ENCODE peak calls at places on chromosomes 5 and 9, in five cellular contexts. L, F, Y, S and A are unnamed samples.

GRCh38 chr5:111930905-111931461 is 174.0 kb upstream of the NREP start:
- DNase-seq in L (no peak), F (no peak), Y (no peak), S (peak), A (no peak)

GRCh38 chr9:83060557-83060956 is 2.4 kb downstream of the RASEF start:
- DNase-seq in L (no peak), F (no peak), Y (no peak), S (no peak), A (no peak)

GRCh38 chr5:35274839-35275509 is 44.7 kb upstream of the PRLR start:
- DNase-seq in L (no peak), F (no peak), Y (no peak), S (no peak), A (no peak)

GRCh38 chr9:133518193-133518592 is 6.6 kb downstream of the MYMK start:
- DNase-seq in L (no peak), F (no peak), Y (no peak), S (no peak), A (no peak)

GRCh38 chr9:134807726-134808125 is 72.9 kb upstream of the FCN2 start:
- DNase-seq in L (no peak), F (no peak), Y (no peak), S (peak), A (no peak)

GRCh38 chr9:72539824-72540347 is 18.5 kb downstream of the TMC1 start:
- DNase-seq in L (no peak), F (peak), Y (no peak), S (no peak), A (no peak)

GRCh38 chr5:157900644-157901043 is 41.7 kb upstream of the CLINT1 start:
- DNase-seq in L (no peak), F (no peak), Y (no peak), S (no peak), A (no peak)

GRCh38 chr9:91659529-91660294 is 236.1 kb upstream of the NFIL3 start:
- DNase-seq in L (no peak), F (peak), Y (no peak), S (no peak), A (peak)

GRCh38 chr9:114373960-114374730 is 13.6 kb downstream of the AKNA start:
- DNase-seq in L (no peak), F (no peak), Y (no peak), S (no peak), A (no peak)

GRCh38 chr5:123916331-123917121 is 404.5 kb downstream of the CSNK1G3 start:
- DNase-seq in L (no peak), F (no peak), Y (no peak), S (peak), A (no peak)

GRCh38 chr9:32427111-32427873 is 42.8 kb downstream of the ACO1 start:
- DNase-seq in L (no peak), F (no peak), Y (no peak), S (no peak), A (no peak)

GRCh38 chr9:73118898-73119554 is 32.6 kb upstream of the ANXA1 start:
- DNase-seq in L (no peak), F (no peak), Y (no peak), S (no peak), A (no peak)

GRCh38 chr9:124897570-124898460 is 35.9 kb downstream of the ARPC5L start:
- DNase-seq in L (no peak), F (no peak), Y (no peak), S (no peak), A (no peak)

GRCh38 chr9:101977614-101978210 is 239.3 kb upstream of the GRIN3A start:
- DNase-seq in L (no peak), F (no peak), Y (no peak), S (no peak), A (no peak)

GRCh38 chr9:104085538-104085937 is 8.6 kb upstream of the SMC2 start:
- DNase-seq in L (no peak), F (no peak), Y (no peak), S (no peak), A (no peak)
- TF ChIP-seq CTCF in L (no peak), F (no peak), Y (no peak), S (no peak), A (no peak)

DNA sequence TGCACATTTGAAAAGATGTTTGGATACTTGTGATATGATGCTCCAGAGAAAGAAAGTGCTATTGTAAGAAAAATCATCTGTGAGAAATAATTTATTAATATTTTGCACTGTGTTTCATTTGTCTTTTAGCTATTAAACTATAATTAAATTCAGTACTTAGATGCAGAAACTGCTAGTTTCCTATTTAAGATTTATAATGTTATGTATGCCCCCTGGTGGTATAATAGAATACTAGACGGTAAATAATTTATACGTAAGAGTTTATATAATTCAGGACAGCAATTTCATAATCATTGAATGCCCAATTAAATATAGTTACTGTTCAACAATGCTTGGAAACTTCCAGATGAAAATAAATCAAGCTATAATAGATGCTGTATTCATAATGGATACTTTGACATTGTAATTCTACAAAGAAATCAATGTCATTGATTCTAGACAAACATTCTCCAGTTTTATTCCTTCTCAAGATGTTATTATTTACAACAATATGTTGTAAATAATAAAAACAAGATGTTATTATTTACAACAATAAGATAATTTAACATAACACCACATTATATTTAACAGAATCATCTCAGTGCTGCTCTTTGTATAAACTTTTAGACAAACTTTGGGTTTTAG is 101.0 kb downstream of the TMEM232 start:
- DNase-seq in L (peak), F (no peak), Y (no peak), S (peak), A (no peak)
- TF ChIP-seq CTCF in L (peak), F (peak), Y (peak), S (no peak), A (peak)

GRCh38 chr9:132447346-132447745 is 37.3 kb downstream of the CFAP77 start:
- DNase-seq in L (no peak), F (peak), Y (no peak), S (no peak), A (peak)
- TF ChIP-seq CTCF in L (no peak), F (peak), Y (no peak), S (peak), A (peak)

GRCh38 chr5:173320259-173320658 is 8.0 kb downstream of the STC2 start:
- DNase-seq in L (no peak), F (no peak), Y (peak), S (no peak), A (no peak)
- TF ChIP-seq CTCF in L (no peak), F (peak), Y (no peak), S (no peak), A (no peak)

GRCh38 chr5:129120158-129120581 is 25.6 kb downstream of the ISOC1 start:
- DNase-seq in L (no peak), F (no peak), Y (no peak), S (no peak), A (no peak)

GRCh38 chr5:129122560-129122959 is 28.0 kb downstream of the ISOC1 start:
- DNase-seq in L (no peak), F (no peak), Y (no peak), S (no peak), A (no peak)

GRCh38 chr5:129125819-129126218 is 31.3 kb downstream of the ISOC1 start:
- DNase-seq in L (peak), F (no peak), Y (no peak), S (no peak), A (no peak)
- TF ChIP-seq CTCF in L (no peak), F (no peak), Y (peak), S (no peak), A (no peak)

DNA sequence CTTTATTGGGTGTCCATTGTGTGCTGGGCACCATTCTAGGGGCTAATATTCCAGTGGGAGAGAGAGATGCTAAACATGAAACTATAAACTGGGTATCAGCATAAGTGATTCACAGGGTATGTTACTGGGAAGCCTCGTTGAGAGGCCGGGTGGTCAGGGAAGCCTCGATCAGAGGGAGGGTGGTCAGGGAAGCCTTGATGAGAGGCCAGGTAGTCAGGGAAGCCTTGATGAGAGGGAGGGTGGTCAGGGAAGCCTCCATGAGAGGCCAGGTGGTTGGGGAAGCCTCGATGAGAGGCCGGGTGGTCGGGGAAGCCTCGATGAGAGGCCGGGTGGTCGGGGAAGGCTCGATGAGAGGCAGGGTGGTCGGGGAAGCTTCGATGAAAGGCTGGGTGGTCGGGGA is 8.9 kb upstream of the PLEKHG4B start:
- DNase-seq in L (peak), F (no peak), Y (no peak), S (no peak), A (no peak)
- TF ChIP-seq CTCF in L (no peak), F (no peak), Y (no peak), S (no peak), A (no peak)

GRCh38 chr9:97487107-97487506 is 14.4 kb upstream of the TMOD1 start:
- DNase-seq in L (no peak), F (no peak), Y (no peak), S (no peak), A (no peak)
- TF ChIP-seq CTCF in L (peak), F (peak), Y (peak), S (peak), A (peak)

GRCh38 chr5:125575561-125576504 is 829.4 kb upstream of the ZNF608 start:
- DNase-seq in L (no peak), F (peak), Y (no peak), S (no peak), A (no peak)
- TF ChIP-seq CTCF in L (no peak), F (peak), Y (no peak), S (no peak), A (no peak)

GRCh38 chr5:135332519-135333150 is 66.4 kb downstream of the MACROH2A1 start:
- DNase-seq in L (peak), F (no peak), Y (no peak), S (no peak), A (no peak)
- TF ChIP-seq CTCF in L (peak), F (peak), Y (peak), S (peak), A (peak)